ENCODE peak calls at places on chromosomes 2 and 18, in four cellular contexts. One of them, this sample, is unnamed.

GRCh38 chr2:143684731-143685364 is 555.6 kb downstream of the ARHGAP15 start:
- DNase-seq in K562: no peak
- DNase-seq in GM12878: no peak
- DNase-seq in HepG2: no peak
- DNase-seq in this sample: no peak

GRCh38 chr18:21463718-21464117 is 136.8 kb downstream of the ESCO1 start:
- DNase-seq in K562: no peak
- DNase-seq in HepG2: no peak
- DNase-seq in GM12878: no peak
- DNase-seq in this sample: no peak

GRCh38 chr18:23793051-23793450 is 103.8 kb downstream of the LAMA3 start:
- DNase-seq in GM12878: no peak
- DNase-seq in HepG2: no peak
- DNase-seq in K562: no peak
- DNase-seq in this sample: no peak

GRCh38 chr2:108968619-108969018 is 20.4 kb downstream of the EDAR start:
- DNase-seq in GM12878: no peak
- DNase-seq in HepG2: no peak
- DNase-seq in K562: no peak
- DNase-seq in this sample: no peak

GRCh38 chr2:157761520-157761919 is 114.6 kb downstream of the ACVR1 start:
- DNase-seq in HepG2: no peak
- DNase-seq in K562: no peak
- DNase-seq in GM12878: no peak
- DNase-seq in this sample: no peak

GRCh38 chr2:10229462-10230099 is 73.1 kb upstream of the HPCAL1 start:
- DNase-seq in HepG2: no peak
- DNase-seq in GM12878: no peak
- DNase-seq in K562: no peak
- DNase-seq in this sample: no peak

GRCh38 chr2:55175254-55176093 is 56.6 kb downstream of the CLHC1 start:
- DNase-seq in GM12878: no peak
- DNase-seq in HepG2: peak; percentile 41
- DNase-seq in K562: peak; percentile 65
- DNase-seq in this sample: peak; percentile 87

GRCh38 chr18:23033079-23033478 is 100.0 kb downstream of the RBBP8 start:
- DNase-seq in HepG2: no peak
- DNase-seq in K562: no peak
- DNase-seq in GM12878: no peak
- DNase-seq in this sample: no peak

GRCh38 chr2:221617996-221618395 is 45.9 kb upstream of the EPHA4 start:
- DNase-seq in GM12878: no peak
- DNase-seq in K562: no peak
- DNase-seq in HepG2: no peak
- DNase-seq in this sample: no peak

GRCh38 chr2:191892391-191892790 is 45.5 kb upstream of the CAVIN2 start:
- DNase-seq in HepG2: no peak
- DNase-seq in K562: no peak
- DNase-seq in GM12878: no peak
- DNase-seq in this sample: no peak

GRCh38 chr2:68418855-68419254 is 48.2 kb downstream of the FBXO48 start:
- DNase-seq in K562: no peak
- DNase-seq in GM12878: no peak
- DNase-seq in HepG2: no peak
- DNase-seq in this sample: no peak

GRCh38 chr2:28709101-28709500 is 42.5 kb upstream of the PPP1CB start:
- DNase-seq in K562: no peak
- DNase-seq in HepG2: peak; percentile 53
- DNase-seq in GM12878: no peak
- DNase-seq in this sample: no peak

GRCh38 chr18:46039967-46040746 is 31.9 kb downstream of the PSTPIP2 start:
- DNase-seq in K562: peak; percentile 67
- DNase-seq in GM12878: no peak
- DNase-seq in HepG2: no peak
- DNase-seq in this sample: no peak

GRCh38 chr2:137823196-137823595 is 141.1 kb upstream of the HNMT start:
- DNase-seq in GM12878: no peak
- DNase-seq in K562: no peak
- DNase-seq in HepG2: no peak
- DNase-seq in this sample: no peak

GRCh38 chr2:102346381-102347130 is 9.0 kb upstream of the IL18R1 start:
- DNase-seq in GM12878: no peak
- DNase-seq in HepG2: no peak
- DNase-seq in K562: no peak
- DNase-seq in this sample: no peak

GRCh38 chr2:10234409-10235094 is 68.2 kb upstream of the HPCAL1 start:
- DNase-seq in GM12878: no peak
- DNase-seq in K562: no peak
- DNase-seq in HepG2: no peak
- DNase-seq in this sample: no peak

GRCh38 chr2:43106767-43107527 is 119.5 kb downstream of the ZFP36L2 start:
- DNase-seq in K562: no peak
- DNase-seq in HepG2: no peak
- DNase-seq in GM12878: peak; percentile 33
- DNase-seq in this sample: no peak

GRCh38 chr2:126467367-126468054 is 188.4 kb upstream of the GYPC start:
- DNase-seq in HepG2: no peak
- DNase-seq in GM12878: no peak
- DNase-seq in K562: no peak
- DNase-seq in this sample: no peak

GRCh38 chr2:230153390-230153976 is 66.3 kb downstream of the SP110 start:
- DNase-seq in GM12878: no peak
- DNase-seq in HepG2: no peak
- DNase-seq in K562: no peak
- DNase-seq in this sample: no peak

GRCh38 chr2:104901037-104901851 is 47.3 kb downstream of the POU3F3 start:
- DNase-seq in HepG2: no peak
- DNase-seq in K562: no peak
- DNase-seq in GM12878: no peak
- DNase-seq in this sample: no peak

GRCh38 chr2:224142397-224143312 is 103.6 kb upstream of the SERPINE2 start:
- DNase-seq in GM12878: no peak
- DNase-seq in K562: no peak
- DNase-seq in HepG2: no peak
- DNase-seq in this sample: peak; percentile 13

GRCh38 chr2:38797276-38797675 is 19.3 kb downstream of the GEMIN6 start:
- DNase-seq in K562: no peak
- DNase-seq in HepG2: no peak
- DNase-seq in GM12878: no peak
- DNase-seq in this sample: peak; percentile 77

GRCh38 chr2:112714331-112714730 is 6.5 kb upstream of the NT5DC4 start:
- DNase-seq in GM12878: no peak
- DNase-seq in HepG2: no peak
- DNase-seq in K562: no peak
- DNase-seq in this sample: no peak

GRCh38 chr2:219438453-219438852 is 3.8 kb downstream of the SPEG start:
- DNase-seq in K562: no peak
- DNase-seq in HepG2: no peak
- DNase-seq in GM12878: no peak
- DNase-seq in this sample: no peak

GRCh38 chr18:45590060-45590537 is 25.2 kb upstream of the SLC14A2 start:
- DNase-seq in K562: no peak
- DNase-seq in GM12878: no peak
- DNase-seq in HepG2: no peak
- DNase-seq in this sample: no peak

GRCh38 chr2:233047206-233047605 is 12.9 kb upstream of the INPP5D start:
- DNase-seq in GM12878: no peak
- DNase-seq in K562: no peak
- DNase-seq in HepG2: no peak
- DNase-seq in this sample: no peak

GRCh38 chr18:58780045-58780444 is 84.6 kb upstream of the ZNF532 start:
- DNase-seq in GM12878: no peak
- DNase-seq in HepG2: no peak
- DNase-seq in K562: no peak
- DNase-seq in this sample: no peak

GRCh38 chr2:206867006-206867405 is 72.3 kb upstream of the CPO start:
- DNase-seq in HepG2: no peak
- DNase-seq in GM12878: no peak
- DNase-seq in K562: no peak
- DNase-seq in this sample: no peak

GRCh38 chr2:64730551-64731305 is 77.0 kb upstream of the SERTAD2 start:
- DNase-seq in K562: no peak
- DNase-seq in HepG2: peak; percentile 94
- DNase-seq in GM12878: peak; percentile 69
- DNase-seq in this sample: no peak

GRCh38 chr2:102592601-102593000 is 26.8 kb upstream of the SLC9A2 start:
- DNase-seq in K562: peak; percentile 19
- DNase-seq in GM12878: no peak
- DNase-seq in HepG2: no peak
- DNase-seq in this sample: no peak

GRCh38 chr2:80246449-80247025 is 58.0 kb downstream of the LRRTM1 start:
- DNase-seq in K562: no peak
- DNase-seq in GM12878: no peak
- DNase-seq in HepG2: no peak
- DNase-seq in this sample: no peak

GRCh38 chr2:59182249-59182648 is 941.1 kb upstream of the FANCL start:
- DNase-seq in HepG2: peak; percentile 22
- DNase-seq in GM12878: no peak
- DNase-seq in K562: peak; percentile 25
- DNase-seq in this sample: peak; percentile 18

GRCh38 chr2:85763831-85764230 is 10.0 kb downstream of the ATOH8 start:
- DNase-seq in GM12878: no peak
- DNase-seq in K562: no peak
- DNase-seq in HepG2: no peak
- DNase-seq in this sample: no peak

GRCh38 chr18:35983818-35984217 is 11.3 kb downstream of the RMP24 start:
- DNase-seq in K562: no peak
- DNase-seq in GM12878: no peak
- DNase-seq in HepG2: no peak
- DNase-seq in this sample: no peak

GRCh38 chr18:35983147-35983546 is 10.7 kb downstream of the RMP24 start:
- DNase-seq in K562: no peak
- DNase-seq in HepG2: no peak
- DNase-seq in GM12878: no peak
- DNase-seq in this sample: no peak

GRCh38 chr18:35979112-35979511 is 6.6 kb downstream of the RMP24 start:
- DNase-seq in HepG2: no peak
- DNase-seq in K562: no peak
- DNase-seq in GM12878: no peak
- DNase-seq in this sample: no peak

GRCh38 chr18:35982404-35983114 is 10.1 kb downstream of the RMP24 start:
- DNase-seq in HepG2: no peak
- DNase-seq in K562: no peak
- DNase-seq in GM12878: no peak
- DNase-seq in this sample: no peak
- TF ChIP-seq CHD2 in HepG2: no peak
- TF ChIP-seq CHD2 in K562: no peak
- TF ChIP-seq CHD2 in GM12878: no peak
- TF ChIP-seq CHD2 in this sample: no peak

GRCh38 chr2:217052856-217053577 is 193.2 kb upstream of the TNP1 start:
- DNase-seq in HepG2: no peak
- DNase-seq in K562: no peak
- DNase-seq in GM12878: no peak
- DNase-seq in this sample: no peak

GRCh38 chr2:217055624-217056023 is 195.8 kb upstream of the TNP1 start:
- DNase-seq in K562: no peak
- DNase-seq in HepG2: no peak
- DNase-seq in GM12878: no peak
- DNase-seq in this sample: no peak

GRCh38 chr2:217058791-217059755 is 199.2 kb upstream of the TNP1 start:
- DNase-seq in HepG2: no peak
- DNase-seq in K562: peak; percentile 11
- DNase-seq in GM12878: no peak
- DNase-seq in this sample: no peak

GRCh38 chr2:217057773-217058172 is 197.9 kb upstream of the TNP1 start:
- DNase-seq in K562: no peak
- DNase-seq in HepG2: no peak
- DNase-seq in GM12878: no peak
- DNase-seq in this sample: no peak

DNA sequence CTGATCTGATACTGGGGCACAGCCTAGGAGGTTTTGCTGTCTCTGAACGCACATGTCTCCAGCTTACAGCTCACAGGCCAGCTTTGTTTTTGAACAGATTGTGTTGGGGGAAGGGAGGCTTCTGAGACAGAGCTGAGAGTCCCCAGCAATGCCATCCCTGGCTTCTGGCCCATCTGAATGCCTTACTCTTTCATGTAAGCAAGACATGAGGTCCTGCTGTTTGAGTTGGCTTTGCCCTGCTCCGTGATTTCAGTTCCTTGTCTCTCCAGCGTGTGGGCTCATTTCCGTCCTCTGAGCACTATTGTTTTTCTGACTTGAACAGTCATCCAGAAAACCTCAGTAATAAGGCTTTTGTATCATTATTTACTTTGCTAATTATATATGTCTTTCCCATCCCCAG is 194.9 kb upstream of the TNP1 start:
- DNase-seq in HepG2: no peak
- DNase-seq in K562: no peak
- DNase-seq in GM12878: no peak
- DNase-seq in this sample: no peak
- TF ChIP-seq POLR2AphosphoS2 in HepG2: no peak
- TF ChIP-seq POLR2AphosphoS2 in K562: no peak
- TF ChIP-seq POLR2AphosphoS2 in GM12878: no peak
- TF ChIP-seq POLR2AphosphoS2 in this sample: no peak

DNA sequence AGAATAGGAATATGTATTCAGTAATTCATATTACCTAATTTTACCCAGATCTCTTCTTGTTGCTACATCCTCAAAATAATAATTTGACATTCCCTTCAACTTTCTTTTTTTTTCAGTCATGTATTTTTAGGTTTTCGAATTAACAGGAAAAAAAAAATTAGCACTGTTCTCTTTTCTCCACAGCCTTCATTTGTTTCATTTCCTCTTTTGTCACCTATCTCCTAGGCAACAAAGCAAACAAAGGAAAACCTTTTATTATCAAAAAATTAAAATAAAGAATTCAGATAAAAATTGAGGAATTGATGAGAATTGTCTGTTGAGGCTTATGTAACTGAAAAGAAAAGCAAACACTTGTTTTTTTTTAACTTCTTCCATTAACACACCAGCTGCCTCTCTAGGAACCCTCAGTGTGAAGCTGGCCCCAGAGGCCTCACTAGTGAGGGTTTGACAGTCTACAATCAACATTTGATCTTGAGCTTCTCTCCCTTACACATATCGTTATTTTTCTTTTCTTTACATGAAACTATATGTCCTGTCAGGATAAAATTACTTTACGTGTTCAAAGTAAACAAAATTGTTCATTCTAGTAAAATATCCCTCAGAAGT is 278.8 kb downstream of the CALCRL start:
- DNase-seq in K562: no peak
- DNase-seq in GM12878: peak; percentile 7
- DNase-seq in HepG2: no peak
- DNase-seq in this sample: no peak
- TF ChIP-seq CHD2 in K562: no peak
- TF ChIP-seq CHD2 in GM12878: no peak
- TF ChIP-seq CHD2 in HepG2: no peak
- TF ChIP-seq CHD2 in this sample: no peak

DNA sequence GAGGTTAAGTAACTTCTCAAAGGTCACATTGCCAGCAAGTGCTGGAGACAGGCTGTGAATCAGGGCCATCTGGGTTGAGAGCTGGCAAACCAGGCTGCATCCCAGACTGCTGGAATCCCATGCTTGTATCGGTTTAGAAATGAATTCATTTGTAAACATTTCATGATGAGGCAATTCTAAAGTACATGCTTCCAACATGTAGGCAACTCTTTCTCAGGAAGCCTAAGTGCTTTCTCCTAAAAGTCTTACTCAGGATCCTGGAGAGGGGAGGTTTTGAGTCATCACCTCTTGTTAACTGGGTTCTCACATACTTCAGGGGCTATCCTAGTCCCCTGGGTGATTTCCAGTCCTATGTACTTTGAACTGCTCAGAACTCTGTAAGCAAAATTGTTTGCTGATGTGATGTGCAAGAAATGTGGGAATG is 416.5 kb downstream of the MEIS1 start:
- DNase-seq in HepG2: peak; percentile 9
- DNase-seq in K562: no peak
- DNase-seq in GM12878: no peak
- DNase-seq in this sample: peak; percentile 23
- TF ChIP-seq POLR2AphosphoS2 in HepG2: no peak
- TF ChIP-seq POLR2AphosphoS2 in K562: no peak
- TF ChIP-seq POLR2AphosphoS2 in GM12878: no peak
- TF ChIP-seq POLR2AphosphoS2 in this sample: no peak

This sample was measured in A549.